ENCODE peak calls at places on chromosomes 5 and 9, in seven cellular contexts. Y is mesendoderm, I is IMR-90, N is H1, Z is H9, D is trophoblast cell, C is mesenchymal stem cell. X is an unnamed sample.

GRCh38 chr5:90111354-90112070 is 298.0 kb downstream of the CETN3 start:
- DNase-seq in Y (no peak), I (no peak), N (no peak), Z (no peak), D (no peak), C (no peak), X (no peak)

GRCh38 chr9:134666801-134667200 is 25.2 kb downstream of the COL5A1 start:
- DNase-seq in Y (no peak), I (peak), N (no peak), Z (no peak), D (no peak), C (peak), X (no peak)

GRCh38 chr5:2883771-2884170 is 132.3 kb upstream of the IRX2 start:
- DNase-seq in Y (no peak), I (no peak), N (peak), Z (no peak), D (no peak), C (no peak), X (no peak)

GRCh38 chr5:83306572-83307241 is 164.8 kb upstream of the VCAN start:
- DNase-seq in Y (peak), I (peak), N (no peak), Z (no peak), D (no peak), C (peak), X (no peak)

GRCh38 chr5:42022383-42022782 is 97.3 kb downstream of the FBXO4 start:
- DNase-seq in Y (no peak), I (no peak), N (no peak), Z (no peak), D (no peak), C (peak), X (no peak)

GRCh38 chr9:138064547-138064946 is 187.0 kb downstream of the CACNA1B start:
- DNase-seq in Y (no peak), I (no peak), N (no peak), Z (peak), D (no peak), C (no peak), X (no peak)

GRCh38 chr5:58711965-58712364 is 129.1 kb downstream of the RAB3C start:
- DNase-seq in Y (no peak), I (no peak), N (no peak), Z (no peak), D (no peak), C (no peak), X (no peak)

GRCh38 chr5:157308826-157309465 is 43.0 kb downstream of the CYFIP2 start:
- DNase-seq in Y (no peak), I (no peak), N (no peak), Z (no peak), D (peak), C (peak), X (no peak)

GRCh38 chr5:55923177-55923872 is 71.4 kb downstream of the IL6ST start:
- DNase-seq in Y (peak), I (no peak), N (peak), Z (peak), D (no peak), C (no peak), X (no peak)

GRCh38 chr5:150612905-150613670 is 27.4 kb upstream of the SYNPO start:
- DNase-seq in Y (no peak), I (no peak), N (no peak), Z (no peak), D (no peak), C (no peak), X (no peak)

GRCh38 chr9:135883410-135884089 is 23.8 kb downstream of the CAMSAP1 start:
- DNase-seq in Y (no peak), I (no peak), N (no peak), Z (no peak), D (no peak), C (no peak), X (no peak)

GRCh38 chr9:129318121-129319075 is 140.3 kb upstream of the IER5L start:
- DNase-seq in Y (no peak), I (no peak), N (no peak), Z (peak), D (peak), C (peak), X (no peak)

GRCh38 chr5:107469485-107469884 is 201.3 kb downstream of the EFNA5 start:
- DNase-seq in Y (no peak), I (peak), N (no peak), Z (no peak), D (no peak), C (peak), X (no peak)

GRCh38 chr9:135224921-135225541 is 137.6 kb downstream of the OLFM1 start:
- DNase-seq in Y (no peak), I (no peak), N (no peak), Z (no peak), D (no peak), C (no peak), X (peak)

GRCh38 chr9:33517373-33517772 is 6.7 kb upstream of the ANKRD18B start:
- DNase-seq in Y (peak), I (peak), N (no peak), Z (no peak), D (peak), C (peak), X (no peak)

GRCh38 chr5:74419468-74419867 is 221.1 kb downstream of the ENC1 start:
- DNase-seq in Y (no peak), I (no peak), N (no peak), Z (no peak), D (no peak), C (no peak), X (no peak)

GRCh38 chr9:130234340-130235260 is 31.0 kb upstream of the HMCN2 start:
- DNase-seq in Y (no peak), I (peak), N (no peak), Z (no peak), D (no peak), C (peak), X (no peak)

GRCh38 chr5:103428923-103429322 is 133.7 kb downstream of the NUDT12 start:
- DNase-seq in Y (no peak), I (no peak), N (no peak), Z (no peak), D (no peak), C (no peak), X (no peak)

GRCh38 chr9:99576830-99577229 is 244.9 kb upstream of the NR4A3 start:
- DNase-seq in Y (no peak), I (no peak), N (no peak), Z (no peak), D (no peak), C (no peak), X (no peak)

GRCh38 chr5:65483474-65484346 is 2.0 kb upstream of the ADAMTS6 start:
- DNase-seq in Y (peak), I (peak), N (no peak), Z (no peak), D (no peak), C (peak), X (no peak)

GRCh38 chr9:113558632-113559502 is 95.3 kb downstream of the RGS3 start:
- DNase-seq in Y (no peak), I (peak), N (no peak), Z (no peak), D (no peak), C (peak), X (no peak)

GRCh38 chr5:18745988-18746615 is 1111.8 kb downstream of the TAF11L14 start:
- DNase-seq in Y (no peak), I (no peak), N (no peak), Z (no peak), D (peak), C (peak), X (no peak)

GRCh38 chr9:87277346-87277745 is 220.3 kb upstream of the DAPK1 start:
- DNase-seq in Y (no peak), I (no peak), N (no peak), Z (no peak), D (no peak), C (no peak), X (no peak)

GRCh38 chr5:142322747-142323479 is 1.9 kb downstream of the SPRY4 start:
- DNase-seq in Y (no peak), I (peak), N (no peak), Z (no peak), D (peak), C (peak), X (peak)

GRCh38 chr5:142324871-142325676 is at the start of gene SPRY4:
- DNase-seq in Y (peak), I (peak), N (peak), Z (peak), D (peak), C (peak), X (peak)

GRCh38 chr5:142323480-142324376 is 1.1 kb downstream of the SPRY4 start:
- DNase-seq in Y (no peak), I (peak), N (no peak), Z (no peak), D (peak), C (peak), X (peak)

GRCh38 chr5:142325677-142326479 is 1.1 kb upstream of the SPRY4 start:
- DNase-seq in Y (peak), I (peak), N (peak), Z (peak), D (peak), C (peak), X (peak)

DNA sequence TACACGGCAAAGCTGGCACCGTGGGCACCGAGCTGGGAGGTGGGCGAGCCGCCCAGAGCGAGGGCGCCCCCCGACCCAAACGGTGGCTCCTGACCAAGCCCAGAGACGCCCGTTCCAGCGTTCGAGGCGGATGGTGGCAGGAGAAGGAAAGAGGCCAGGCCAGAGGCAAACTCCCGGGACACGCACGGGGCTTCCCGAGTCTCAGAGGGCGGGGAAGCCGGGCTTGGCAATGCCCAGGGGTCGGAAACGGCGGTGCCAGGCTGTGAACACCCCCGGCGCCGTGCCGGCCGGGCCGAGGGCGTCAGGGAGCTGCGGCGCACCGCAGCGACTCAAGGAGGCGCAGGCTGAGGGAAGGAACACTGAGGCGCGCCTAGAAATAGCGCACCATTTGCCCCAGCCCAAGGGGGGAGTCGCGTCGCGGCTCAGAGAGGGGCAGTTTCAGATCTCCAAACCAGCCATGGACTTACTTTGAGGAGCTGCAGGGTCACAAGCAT is 397 bp downstream of the SPRY4 start:
- DNase-seq in Y (no peak), I (no peak), N (no peak), Z (no peak), D (no peak), C (no peak), X (no peak)
- H2BK5ac ChIP-seq in Y (peak), I (peak), N (peak), Z (no peak), D (peak), C (peak), X (peak)

GRCh38 chr5:115345344-115345743 is 48.9 kb upstream of the CCDC112 start:
- DNase-seq in Y (no peak), I (no peak), N (no peak), Z (no peak), D (no peak), C (no peak), X (no peak)

GRCh38 chr5:115349001-115349817 is 52.8 kb upstream of the CCDC112 start:
- DNase-seq in Y (no peak), I (peak), N (no peak), Z (no peak), D (no peak), C (peak), X (no peak)

GRCh38 chr5:115348175-115348574 is 51.7 kb upstream of the CCDC112 start:
- DNase-seq in Y (no peak), I (no peak), N (no peak), Z (no peak), D (no peak), C (no peak), X (no peak)

GRCh38 chr5:115342593-115343377 is 46.3 kb upstream of the CCDC112 start:
- DNase-seq in Y (no peak), I (no peak), N (no peak), Z (no peak), D (no peak), C (no peak), X (no peak)

DNA sequence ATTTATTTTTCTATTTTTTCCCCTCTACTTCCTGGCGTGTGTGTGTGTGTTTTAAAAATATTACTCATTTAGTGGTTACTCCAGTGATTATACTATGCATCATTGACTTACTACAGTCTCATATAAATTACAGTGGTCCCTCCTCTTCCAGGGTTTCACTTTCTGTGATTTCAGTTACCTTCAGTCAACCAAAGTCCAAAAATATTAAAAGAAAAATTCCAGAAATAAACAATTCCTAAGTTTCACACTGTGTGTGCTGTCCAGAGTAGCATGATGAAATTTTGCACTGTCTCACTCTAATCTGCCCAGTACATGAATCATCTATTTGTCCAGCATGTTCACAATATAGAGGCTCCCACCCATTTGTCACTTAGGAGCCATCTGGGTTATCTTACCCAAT is 47.4 kb upstream of the CCDC112 start:
- DNase-seq in Y (no peak), I (peak), N (no peak), Z (no peak), D (no peak), C (peak), X (no peak)
- H2BK5ac ChIP-seq in Y (no peak), I (peak), N (no peak), Z (no peak), D (no peak), C (no peak), X (no peak)

GRCh38 chr5:158464383-158464782 is 605.4 kb upstream of the CLINT1 start:
- DNase-seq in Y (no peak), I (no peak), N (no peak), Z (no peak), D (no peak), C (no peak), X (no peak)
- H2BK5ac ChIP-seq in Y (no peak), I (no peak), N (no peak), Z (no peak), D (no peak), C (no peak), X (no peak)

GRCh38 chr9:71098801-71099200 is 22.6 kb downstream of the TRPM3 start:
- DNase-seq in Y (no peak), I (no peak), N (no peak), Z (no peak), D (no peak), C (no peak), X (no peak)
- H2BK5ac ChIP-seq in Y (no peak), I (no peak), N (no peak), Z (no peak), D (no peak), C (no peak), X (no peak)